ENCODE peak calls at places on chromosomes 12 and 14, in four cellular contexts. Q is lower lobe of right lung, C is heart right ventricle, W is left ventricle myocardium inferior. T is an unnamed sample.

GRCh38 chr12:120532701-120533238 is 1.4 kb upstream of the RNF10 start:
- DNase-seq in Q (no peak), W (no peak), C (no peak), T (no peak)

GRCh38 chr14:67623114-67623513 is 3.4 kb downstream of the ARG2 start:
- DNase-seq in Q (no peak), W (no peak), C (no peak), T (no peak)

GRCh38 chr12:52873513-52873831 is 24.7 kb upstream of the KRT78 start:
- DNase-seq in C (no peak), Q (no peak), W (no peak), T (no peak)

GRCh38 chr12:30863839-30864238 is 62.7 kb upstream of the TSPAN11 start:
- DNase-seq in Q (no peak), C (no peak), W (no peak), T (no peak)

GRCh38 chr14:61342486-61342885 is 21.1 kb downstream of the PRKCH start:
- DNase-seq in Q (no peak), C (no peak), W (no peak), T (no peak)

GRCh38 chr12:122116707-122117535 is 38.4 kb downstream of the MLXIP start:
- DNase-seq in C (no peak), W (peak), Q (peak), T (no peak)

GRCh38 chr14:68548194-68549056 is 244.4 kb downstream of the ZFP36L1 start:
- DNase-seq in C (peak), Q (peak), W (peak), T (peak)

GRCh38 chr14:94132285-94132887 is 3.0 kb upstream of the IFI27L2 start:
- DNase-seq in C (no peak), W (no peak), Q (no peak), T (no peak)

GRCh38 chr12:116736962-116737773 is 701 bp downstream of the SPRING1 start:
- DNase-seq in W (no peak), Q (peak), C (no peak), T (no peak)

GRCh38 chr14:55372423-55372822 is 39.2 kb downstream of the ATG14 start:
- DNase-seq in C (no peak), Q (no peak), W (no peak), T (no peak)

GRCh38 chr12:67625004-67625403 is 23.5 kb upstream of the DYRK2 start:
- DNase-seq in Q (no peak), C (no peak), W (no peak), T (no peak)

GRCh38 chr12:6570264-6570887 is 2.3 kb upstream of the NOP2 start:
- DNase-seq in C (peak), W (no peak), Q (peak), T (peak)

GRCh38 chr14:77612011-77612620 is 4.3 kb downstream of the SPTLC2 start:
- DNase-seq in C (no peak), W (no peak), Q (no peak), T (no peak)

GRCh38 chr14:104876251-104876699 is 11.2 kb downstream of the CEP170B start:
- DNase-seq in C (peak), Q (no peak), W (no peak), T (peak)

GRCh38 chr14:37583358-37584210 is 11.5 kb downstream of the FOXA1 start:
- DNase-seq in Q (peak), W (no peak), C (peak), T (peak)

GRCh38 chr12:88781909-88782308 is 201.6 kb upstream of the KITLG start:
- DNase-seq in W (no peak), Q (no peak), C (no peak), T (no peak)

GRCh38 chr14:37903561-37904191 is 304.0 kb upstream of the SSTR1 start:
- DNase-seq in Q (no peak), W (no peak), C (no peak), T (no peak)

GRCh38 chr12:4555804-4556203 is 6.2 kb upstream of the DYRK4 start:
- DNase-seq in Q (no peak), W (no peak), C (no peak), T (no peak)

GRCh38 chr12:3273409-3273853 is 196.3 kb downstream of the TSPAN9 start:
- DNase-seq in C (no peak), W (no peak), Q (no peak), T (no peak)

GRCh38 chr14:101509730-101510371 is 51.4 kb upstream of the DIO3 start:
- DNase-seq in Q (peak), W (peak), C (no peak), T (peak)

GRCh38 chr12:53803194-53803593 is 51.4 kb upstream of the CISTR start:
- DNase-seq in Q (no peak), W (no peak), C (no peak), T (no peak)

GRCh38 chr12:1374296-1374695 is 220.1 kb downstream of the FBXL14 start:
- DNase-seq in W (no peak), Q (no peak), C (no peak), T (no peak)

GRCh38 chr12:67460388-67460787 is 188.2 kb upstream of the DYRK2 start:
- DNase-seq in W (no peak), C (no peak), Q (no peak), T (no peak)

GRCh38 chr12:80195143-80195726 is 95.9 kb downstream of the OTOGL start:
- DNase-seq in C (no peak), W (no peak), Q (no peak), T (no peak)

GRCh38 chr12:90174198-90174510 is 465.5 kb upstream of the ATP2B1 start:
- DNase-seq in C (no peak), Q (no peak), W (no peak), T (no peak)

GRCh38 chr12:5783274-5783920 is 161.7 kb downstream of the ANO2 start:
- DNase-seq in C (no peak), W (no peak), Q (no peak), T (no peak)

GRCh38 chr12:105741786-105742566 is 396.8 kb downstream of the NUAK1 start:
- DNase-seq in C (no peak), Q (no peak), W (peak), T (no peak)

GRCh38 chr12:21946983-21947382 is 5.8 kb upstream of the ABCC9 start:
- DNase-seq in Q (no peak), C (no peak), W (no peak), T (no peak)

GRCh38 chr14:52723514-52724359 is 6.2 kb upstream of the STYX start:
- DNase-seq in W (no peak), Q (no peak), C (no peak), T (no peak)

GRCh38 chr14:34981743-34982420 is 910 bp upstream of the SRP54 start:
- DNase-seq in W (no peak), C (no peak), Q (no peak), T (no peak)

GRCh38 chr12:106302401-106303201 is at the start of gene TCP11L2:
- DNase-seq in Q (peak), C (peak), W (peak), T (peak)

GRCh38 chr12:98595152-98595988 is 1.9 kb downstream of the SLC25A3 start:
- DNase-seq in C (no peak), W (no peak), Q (no peak), T (no peak)

GRCh38 chr12:49367381-49368239 is at the start of gene SPATS2:
- DNase-seq in Q (peak), C (peak), W (peak), T (peak)

GRCh38 chr14:92589213-92589852 is 75.8 kb downstream of the RIN3 start:
- DNase-seq in Q (no peak), W (no peak), C (no peak), T (no peak)

GRCh38 chr14:101598159-101598558 is 36.9 kb downstream of the DIO3 start:
- DNase-seq in W (peak), Q (no peak), C (no peak), T (no peak)

DNA sequence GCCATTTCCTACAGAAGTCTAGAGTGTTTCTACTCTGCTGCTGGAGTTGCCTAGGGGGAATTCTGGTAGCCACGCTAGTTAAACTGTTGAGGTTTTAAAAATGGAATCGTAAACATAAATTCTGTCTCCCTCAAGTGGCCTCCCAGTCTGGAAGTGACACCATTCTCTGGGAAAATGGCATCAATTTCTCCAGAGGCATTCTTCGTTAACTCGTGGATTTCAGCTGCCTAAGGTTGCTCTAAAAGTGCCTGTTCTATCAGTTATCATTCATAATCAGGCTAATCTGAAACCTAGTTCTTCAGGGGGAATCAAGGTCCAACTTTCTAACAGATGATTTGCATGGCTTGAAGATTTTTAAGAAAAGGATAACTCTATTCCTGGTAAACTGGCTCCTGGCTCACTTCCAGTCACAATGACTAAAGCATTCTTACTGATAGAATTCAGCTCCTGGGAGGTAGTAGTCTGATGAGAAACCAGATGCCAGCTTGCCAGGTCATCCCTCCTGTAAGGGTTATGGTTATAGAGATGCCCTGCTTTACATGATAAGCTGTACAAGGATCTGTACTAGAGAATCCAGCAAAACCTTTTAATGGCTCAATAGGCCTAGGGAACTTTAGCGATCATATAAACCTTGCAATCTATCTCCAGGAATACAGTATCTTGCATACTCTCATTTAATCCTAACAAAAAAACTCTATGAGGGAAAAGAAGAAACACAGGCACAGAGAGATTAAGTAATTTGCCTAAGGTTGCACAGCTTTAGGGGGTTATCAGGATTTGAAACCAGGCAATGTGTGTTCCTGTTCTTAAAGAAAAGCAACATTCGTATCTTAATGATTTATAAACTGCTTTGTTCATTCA is 1.5 kb downstream of the L3HYPDH start:
- DNase-seq in Q (no peak), W (no peak), C (no peak), T (no peak)
- TF ChIP-seq CTCF in Q (no peak), W (no peak), C (no peak), T (no peak)

GRCh38 chr12:68686595-68687521 is at the start of gene NUP107:
- DNase-seq in C (peak), W (peak), Q (peak), T (peak)
- TF ChIP-seq CTCF in C (peak), W (peak), Q (no peak), T (no peak)

DNA sequence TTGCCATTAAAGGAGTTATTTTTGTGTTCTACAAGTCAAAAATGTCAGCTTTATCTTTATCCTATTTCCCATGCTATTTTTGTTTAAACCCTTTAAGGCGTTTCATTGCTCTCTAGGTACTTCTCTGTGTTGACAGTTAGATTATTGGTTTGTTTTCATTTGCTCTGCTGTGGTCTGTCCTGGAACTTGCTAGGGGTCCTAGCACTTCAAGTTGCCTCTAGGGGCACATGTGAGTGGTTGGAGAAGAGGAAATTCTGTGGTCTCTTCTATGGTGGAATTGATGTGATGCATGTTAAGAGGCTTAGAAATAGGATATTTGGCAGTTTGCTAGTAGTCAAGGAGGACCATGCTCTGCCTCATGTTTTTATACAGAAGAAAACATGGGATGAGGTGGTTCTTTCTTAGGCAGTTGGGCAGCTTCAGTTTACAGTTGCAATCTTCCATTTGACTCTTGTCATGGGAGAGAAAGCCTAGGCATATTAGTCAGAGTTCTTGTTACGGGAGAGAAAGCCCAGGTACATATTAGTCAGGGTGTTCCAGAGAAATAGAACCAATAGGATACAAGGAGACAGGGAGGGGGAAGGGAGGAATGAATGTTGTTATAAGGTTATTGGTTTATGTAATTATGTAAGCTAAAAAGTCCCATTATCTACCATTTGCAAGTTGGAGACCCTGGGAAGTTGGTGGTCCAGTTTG is 14.4 kb downstream of the TTLL5 start:
- DNase-seq in Q (no peak), W (no peak), C (no peak), T (no peak)
- TF ChIP-seq CTCF in Q (no peak), W (no peak), C (no peak), T (no peak)

DNA sequence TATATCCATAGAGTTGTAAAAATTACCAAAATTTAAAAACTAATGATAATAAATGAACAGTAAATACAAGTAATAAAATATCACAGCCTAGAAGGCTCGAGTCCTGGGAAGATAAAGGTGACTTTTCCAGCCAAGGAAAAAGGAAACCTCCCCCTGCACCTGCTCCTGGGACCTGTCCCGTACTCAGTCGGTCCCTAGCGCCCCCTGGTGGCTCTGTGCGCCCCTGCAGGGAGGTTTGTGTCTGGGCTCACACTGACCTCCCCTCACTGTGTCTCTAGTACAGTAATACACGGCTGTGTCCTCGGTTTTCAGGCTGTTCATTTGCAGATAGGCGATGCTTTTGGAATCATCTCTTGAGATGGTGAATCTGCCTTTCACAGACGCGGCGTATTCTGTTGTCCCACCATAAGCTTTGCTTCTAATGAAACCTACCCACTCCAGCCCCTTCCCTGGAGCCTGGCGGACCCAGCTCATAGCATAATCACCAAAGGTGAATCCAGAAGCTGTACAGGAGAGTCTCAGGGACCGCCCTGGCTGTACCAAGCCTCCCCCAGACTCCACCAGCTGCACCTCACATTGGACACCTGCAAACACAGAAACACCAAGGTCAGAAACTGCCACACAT is 1030.4 kb downstream of the TMEM121 start:
- DNase-seq in Q (peak), W (no peak), C (peak), T (peak)
- TF ChIP-seq CTCF in Q (peak), W (peak), C (peak), T (peak)

DNA sequence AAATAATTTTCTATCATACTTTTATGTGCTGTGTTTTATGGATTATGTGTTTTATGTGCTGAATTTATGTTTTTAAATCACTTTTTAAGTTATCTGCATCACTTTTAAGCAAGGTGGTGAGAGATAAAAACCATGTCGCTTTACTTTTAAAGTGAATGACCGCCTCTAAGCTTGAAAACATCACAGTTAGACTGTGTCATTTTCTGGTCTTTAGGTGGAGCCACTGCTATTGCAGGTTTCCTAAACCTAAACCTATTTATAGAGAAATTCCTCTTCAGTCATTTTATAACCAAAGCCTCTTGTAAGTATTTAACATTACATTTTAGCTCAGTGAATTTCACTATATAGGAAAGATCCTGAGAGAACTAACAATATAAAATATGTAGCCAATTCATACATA is 21.0 kb upstream of the MDM2 start:
- DNase-seq in W (no peak), C (no peak), Q (no peak), T (no peak)
- TF ChIP-seq CTCF in W (no peak), C (no peak), Q (no peak), T (no peak)

GRCh38 chr14:106518054-106518943 is 991.9 kb downstream of the TMEM121 start:
- DNase-seq in C (peak), Q (peak), W (peak), T (peak)
- TF ChIP-seq CTCF in C (no peak), Q (peak), W (no peak), T (peak)

T was measured in upper lobe of right lung.